ENCODE peak calls at places on chromosomes 6 and 20, in five cellular contexts. G, D, M, R and S are unnamed samples.

GRCh38 chr20:53826597-53827291 is 233.1 kb upstream of the ZNF217 start:
- DNase-seq in G (no peak), D (no peak), M (no peak), R (no peak), S (no peak)

GRCh38 chr6:113654396-113654795 is 202.7 kb upstream of the MARCKS start:
- DNase-seq in G (no peak), D (no peak), M (no peak), R (peak), S (peak)

GRCh38 chr20:6692566-6693168 is 74.8 kb upstream of the BMP2 start:
- DNase-seq in G (no peak), D (no peak), M (no peak), R (no peak), S (no peak)

GRCh38 chr20:24735263-24735662 is 213.8 kb upstream of the CST7 start:
- DNase-seq in G (no peak), D (no peak), M (peak), R (no peak), S (no peak)

GRCh38 chr20:43583982-43584432 is 6.7 kb upstream of the IFT52 start:
- DNase-seq in G (no peak), D (no peak), M (no peak), R (no peak), S (no peak)

GRCh38 chr6:21098744-21099143 is 494.8 kb upstream of the SOX4 start:
- DNase-seq in G (no peak), D (no peak), M (no peak), R (no peak), S (no peak)

GRCh38 chr6:88166493-88166900 is 350 bp upstream of the CNR1 start:
- DNase-seq in G (no peak), D (no peak), M (peak), R (no peak), S (no peak)

GRCh38 chr6:152976749-152977148 is 6.1 kb downstream of the FBXO5 start:
- DNase-seq in G (no peak), D (no peak), M (no peak), R (no peak), S (no peak)

GRCh38 chr6:26330835-26331808 is 33.9 kb upstream of the BTN3A2 start:
- DNase-seq in G (no peak), D (no peak), M (peak), R (no peak), S (no peak)

GRCh38 chr20:48823960-48824497 is 3.8 kb downstream of the PREX1 start:
- DNase-seq in G (peak), D (no peak), M (no peak), R (no peak), S (no peak)
- TF ChIP-seq JUND in G (peak), D (no peak), M (peak), R (no peak), S (no peak)

GRCh38 chr6:111162504-111162903 is 75.2 kb downstream of the SLC16A10 start:
- DNase-seq in G (no peak), D (no peak), M (no peak), R (no peak), S (peak)
- TF ChIP-seq JUND in G (no peak), D (no peak), M (no peak), R (no peak), S (no peak)

GRCh38 chr20:11067359-11067758 is 393.6 kb upstream of the JAG1 start:
- DNase-seq in G (no peak), D (no peak), M (no peak), R (no peak), S (no peak)
- TF ChIP-seq JUND in G (no peak), D (no peak), M (no peak), R (no peak), S (no peak)

DNA sequence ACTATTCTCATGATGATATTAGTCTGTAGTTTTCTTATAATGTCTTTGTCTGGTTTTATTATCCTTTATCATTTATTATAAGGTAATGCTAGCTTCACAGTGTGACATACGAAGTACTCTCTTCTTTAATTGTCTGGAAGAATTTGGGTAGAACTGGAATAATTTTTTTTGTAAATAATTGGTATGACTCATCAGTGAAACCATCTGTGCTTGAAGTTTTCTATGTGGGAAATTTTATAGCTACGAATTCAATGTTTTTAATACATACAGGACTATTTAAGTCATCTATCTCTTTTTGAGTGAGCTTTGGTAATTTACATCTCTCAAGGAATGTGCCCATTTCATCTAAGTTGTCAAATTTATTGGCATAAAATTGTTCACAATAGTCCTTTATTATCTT is 86.3 kb downstream of the SOD2 start:
- DNase-seq in G (no peak), D (no peak), M (no peak), R (no peak), S (no peak)
- TF ChIP-seq JUND in G (no peak), D (no peak), M (no peak), R (no peak), S (no peak)

GRCh38 chr6:5235830-5236229 is 24.9 kb downstream of the LYRM4 start:
- DNase-seq in G (no peak), D (no peak), M (no peak), R (no peak), S (no peak)
- TF ChIP-seq JUND in G (no peak), D (no peak), M (no peak), R (no peak), S (no peak)

DNA sequence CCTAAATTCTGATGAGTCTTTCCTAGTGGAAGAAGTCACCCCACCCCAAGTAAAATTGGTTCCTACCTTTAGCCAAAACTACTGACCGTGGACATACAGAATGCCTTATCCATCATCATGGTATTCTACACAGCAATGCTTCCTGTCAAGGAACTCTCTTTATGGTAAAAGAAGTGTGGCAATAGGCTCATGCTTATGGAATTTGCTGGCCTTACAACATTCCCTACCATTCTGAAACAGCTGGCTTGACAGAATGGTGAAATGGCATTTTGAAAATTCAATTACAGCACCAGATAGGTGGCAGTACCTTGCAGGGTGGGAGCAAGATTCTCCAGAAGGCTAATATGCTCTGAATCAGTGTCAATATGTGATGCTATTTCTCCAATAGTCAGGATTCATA is 41.8 kb upstream of the BACH2 start:
- DNase-seq in G (no peak), D (no peak), M (no peak), R (no peak), S (no peak)
- TF ChIP-seq JUND in G (no peak), D (no peak), M (no peak), R (no peak), S (no peak)